ENCODE peak calls at places on chromosomes 12 and 14, in four cellular contexts. M, B, P and W are unnamed samples.

GRCh38 chr14:98606816-98607215 is 665.2 kb downstream of the BCL11B start:
- DNase-seq in P (no peak), M (no peak), B (no peak), W (no peak)

GRCh38 chr12:26428420-26428819 is 233.0 kb downstream of the SSPN start:
- DNase-seq in P (no peak), M (no peak), B (no peak), W (no peak)

GRCh38 chr12:12266389-12266872 is 413 bp downstream of the LRP6 start:
- DNase-seq in P (no peak), M (no peak), B (no peak), W (peak; percentile 29)

GRCh38 chr12:56634242-56634836 is 4.2 kb upstream of the BAZ2A start:
- DNase-seq in B (no peak), M (peak; percentile 70), P (peak; percentile 88), W (peak; percentile 31)

GRCh38 chr12:46369474-46370379 is 2.8 kb downstream of the SLC38A2 start:
- DNase-seq in M (no peak), P (no peak), B (no peak), W (no peak)

GRCh38 chr12:45674181-45674580 is 55.3 kb upstream of the ARID2 start:
- DNase-seq in M (no peak), B (no peak), P (no peak), W (no peak)

GRCh38 chr14:29810657-29811056 is 117.0 kb downstream of the PRKD1 start:
- DNase-seq in P (no peak), M (no peak), B (no peak), W (no peak)

GRCh38 chr12:85741051-85741450 is 95.2 kb downstream of the RASSF9 start:
- DNase-seq in P (no peak), M (no peak), B (no peak), W (no peak)

GRCh38 chr12:101823891-101824290 is 6.9 kb downstream of the GNPTAB start:
- DNase-seq in B (no peak), P (peak; percentile 86), M (peak; percentile 21), W (peak; percentile 61)

GRCh38 chr12:122022393-122023338 is 982 bp downstream of the BCL7A start:
- DNase-seq in P (peak; percentile 55), M (no peak), B (no peak), W (peak; percentile 57)

GRCh38 chr12:20631711-20632110 is 63.4 kb upstream of the SLCO1C1 start:
- DNase-seq in P (no peak), M (no peak), B (no peak), W (no peak)
- TF ChIP-seq BHLHE40 in P (no peak), M (no peak), B (no peak), W (no peak)

DNA sequence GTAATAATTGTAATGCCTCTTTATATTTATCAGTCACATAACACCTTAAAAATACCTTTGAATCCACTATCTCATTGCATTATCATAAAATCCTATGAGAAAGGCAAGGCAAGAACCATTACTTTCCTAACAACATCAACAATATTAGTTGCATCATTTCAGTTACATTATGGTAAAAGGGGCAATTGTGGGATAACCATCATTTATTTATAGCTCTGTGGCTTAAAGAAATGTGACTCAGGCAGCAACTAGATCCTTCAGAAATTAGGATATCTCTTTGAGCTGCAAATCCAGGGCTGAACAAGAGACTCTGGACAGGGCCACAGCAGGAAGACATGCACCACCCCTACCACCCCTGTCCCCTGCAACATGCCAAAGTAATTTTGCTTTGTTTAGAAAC is 36.4 kb downstream of the EPS8 start:
- DNase-seq in B (no peak), P (no peak), M (no peak), W (no peak)
- TF ChIP-seq TARDBP in B (no peak), P (no peak), M (no peak), W (no peak)

GRCh38 chr12:6556857-6557256 is 1.0 kb upstream of the IFFO1 start:
- DNase-seq in M (no peak), B (no peak), P (no peak), W (no peak)

GRCh38 chr12:6562881-6563280 is 5.2 kb downstream of the NOP2 start:
- DNase-seq in B (no peak), M (no peak), P (no peak), W (no peak)

GRCh38 chr12:6563448-6564050 is 4.5 kb downstream of the NOP2 start:
- DNase-seq in B (no peak), M (peak; percentile 54), P (peak; percentile 67), W (peak; percentile 59)

GRCh38 chr12:6560501-6561205 is 4.8 kb upstream of the IFFO1 start:
- DNase-seq in B (no peak), M (no peak), P (no peak), W (no peak)

GRCh38 chr12:6559500-6559899 is 3.7 kb upstream of the IFFO1 start:
- DNase-seq in B (no peak), P (no peak), M (no peak), W (no peak)
- TF ChIP-seq BHLHE40 in B (no peak), P (no peak), M (no peak), W (no peak)

GRCh38 chr14:104786726-104787675 is 8.5 kb downstream of the AKT1 start:
- DNase-seq in M (no peak), P (no peak), B (no peak), W (no peak)

GRCh38 chr14:104784846-104785707 is 10.5 kb downstream of the AKT1 start:
- DNase-seq in B (no peak), M (no peak), P (no peak), W (no peak)

GRCh38 chr14:104785708-104786080 is 9.9 kb downstream of the AKT1 start:
- DNase-seq in M (no peak), B (no peak), P (no peak), W (no peak)

GRCh38 chr14:104787736-104788532 is 7.6 kb downstream of the AKT1 start:
- DNase-seq in P (no peak), M (no peak), B (no peak), W (no peak)

DNA sequence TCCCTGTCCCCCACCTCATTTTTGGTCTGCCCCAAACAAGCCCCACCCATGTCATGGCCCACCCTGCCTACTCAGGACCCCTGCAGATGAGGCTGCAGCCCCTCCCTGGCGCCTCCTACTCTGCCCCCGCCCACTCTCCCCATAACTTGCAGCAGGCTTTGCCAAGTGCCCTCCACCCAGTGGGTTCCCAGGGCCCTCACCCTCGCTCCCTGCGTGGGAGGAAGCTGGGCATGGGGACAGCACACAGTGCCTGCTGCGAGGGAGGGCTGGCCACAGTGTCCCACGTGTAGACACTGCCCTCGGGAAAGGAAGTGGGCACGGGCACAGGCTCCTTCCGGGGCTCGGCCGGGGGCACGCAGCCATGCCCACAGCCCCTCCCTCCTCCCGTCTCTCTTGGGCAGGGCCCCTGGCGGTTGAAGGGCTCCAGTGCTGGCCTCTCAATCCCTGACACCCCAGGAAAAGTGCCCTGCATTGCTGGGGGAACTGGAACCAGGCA is 9.4 kb downstream of the AKT1 start:
- DNase-seq in P (no peak), B (no peak), M (no peak), W (no peak)
- TF ChIP-seq TARDBP in P (no peak), B (no peak), M (no peak), W (no peak)

GRCh38 chr12:99277566-99277965 is 370.0 kb upstream of the GARIN6 start:
- DNase-seq in P (no peak), B (no peak), M (no peak), W (no peak)
- TF ChIP-seq BHLHE40 in P (no peak), B (no peak), M (no peak), W (no peak)

DNA sequence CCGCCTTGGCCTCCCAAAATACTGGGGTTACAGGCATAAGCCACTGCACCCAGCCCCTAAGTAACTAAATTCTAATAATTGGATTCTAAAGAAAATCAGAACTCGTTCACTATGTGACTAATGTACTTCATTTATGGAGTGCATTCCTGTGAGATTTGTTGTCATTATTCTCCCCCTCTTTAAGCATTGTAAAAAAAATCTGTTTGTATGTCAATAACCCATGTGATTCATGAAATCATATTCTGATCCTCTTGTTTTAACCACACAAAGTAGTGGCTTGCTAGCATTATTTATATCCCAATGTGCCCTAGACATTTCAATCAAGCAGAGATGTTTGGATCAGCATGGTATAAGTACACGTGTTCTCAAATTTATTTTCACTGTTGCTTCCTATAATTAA is 78.2 kb upstream of the OSBPL8 start:
- DNase-seq in B (no peak), P (no peak), M (no peak), W (no peak)
- TF ChIP-seq TARDBP in B (no peak), P (no peak), M (no peak), W (no peak)

GRCh38 chr12:89383235-89384049 is 31.1 kb upstream of the DUSP6 start:
- DNase-seq in B (no peak), P (no peak), M (peak; percentile 89), W (no peak)
- TF ChIP-seq BHLHE40 in B (no peak), P (no peak), M (no peak), W (no peak)

GRCh38 chr12:87866602-87867292 is 162.5 kb downstream of the C12orf50 start:
- DNase-seq in B (no peak), P (no peak), M (peak; percentile 14), W (peak; percentile 21)
- TF ChIP-seq TARDBP in B (no peak), P (no peak), M (no peak), W (no peak)